ENCODE peak calls at places on chromosomes 11 and 22, in four cellular contexts. C is ovary, U is kidney, O is AG10803. K is an unnamed sample.
A peak's percentile ranks its signal among the peaks of the same experiment; 100 is the strongest.

GRCh38 chr22:18023509-18024275 is 669 bp downstream of the MICAL3 start:
- DNase-seq in C (peak; percentile 73), U (peak; percentile 91), O (peak; percentile 91), K (peak; percentile 63)

GRCh38 chr11:108947654-108948570 is 283.0 kb downstream of the DDX10 start:
- DNase-seq in C (no peak), U (no peak), O (no peak), K (no peak)

GRCh38 chr11:2927851-2928604 is 1.2 kb downstream of the PHLDA2 start:
- DNase-seq in C (no peak), U (peak; percentile 78), O (peak; percentile 23), K (no peak)

GRCh38 chr22:33565580-33565995 is 354.7 kb downstream of the LARGE1 start:
- DNase-seq in C (no peak), U (no peak), O (no peak), K (no peak)

GRCh38 chr22:46937939-46938338 is 175.5 kb downstream of the TBC1D22A start:
- DNase-seq in C (no peak), U (no peak), O (no peak), K (no peak)

GRCh38 chr22:46758867-46759290 is 3.6 kb upstream of the TBC1D22A start:
- DNase-seq in C (no peak), U (peak; percentile 55), O (peak; percentile 61), K (no peak)

GRCh38 chr11:26230021-26230420 is 101.9 kb upstream of the ANO3 start:
- DNase-seq in C (no peak), U (no peak), O (peak; percentile 22), K (no peak)

GRCh38 chr11:66958956-66959274 is 732 bp upstream of the PC start:
- DNase-seq in C (no peak), U (no peak), O (no peak), K (no peak)

GRCh38 chr22:21443735-21444421 is 23.3 kb upstream of the TMEM191C start:
- DNase-seq in C (no peak), U (peak; percentile 59), O (no peak), K (no peak)

GRCh38 chr11:14973621-14974020 is 1.5 kb upstream of the CALCA start:
- DNase-seq in C (no peak), U (peak; percentile 76), O (no peak), K (no peak)

GRCh38 chr11:95337972-95338429 is 107.0 kb upstream of the SESN3 start:
- DNase-seq in C (no peak), U (no peak), O (peak; percentile 20), K (no peak)

GRCh38 chr11:134580635-134581025 is 168.6 kb upstream of the B3GAT1 start:
- DNase-seq in C (no peak), U (no peak), O (no peak), K (no peak)

GRCh38 chr11:34439521-34440258 is 956 bp downstream of the CAT start:
- DNase-seq in C (no peak), U (no peak), O (no peak), K (no peak)

GRCh38 chr11:73493838-73494598 is 103.9 kb downstream of the FAM168A start:
- DNase-seq in C (no peak), U (no peak), O (peak; percentile 82), K (no peak)

GRCh38 chr11:128580612-128581011 is 6.7 kb downstream of the ETS1 start:
- DNase-seq in C (no peak), U (no peak), O (no peak), K (no peak)

GRCh38 chr11:69828276-69828970 is 9.2 kb upstream of the FGF3 start:
- DNase-seq in C (no peak), U (no peak), O (no peak), K (no peak)

GRCh38 chr11:11622772-11623531 is 1.1 kb upstream of the GALNT18 start:
- DNase-seq in C (no peak), U (no peak), O (no peak), K (peak; percentile 67)

GRCh38 chr11:11620251-11620965 is 1.4 kb downstream of the GALNT18 start:
- DNase-seq in C (peak; percentile 15), U (peak; percentile 91), O (no peak), K (no peak)

GRCh38 chr11:11620966-11621880 is 582 bp downstream of the GALNT18 start:
- DNase-seq in C (peak; percentile 22), U (peak; percentile 80), O (peak; percentile 5), K (no peak)

GRCh38 chr11:11624206-11624605 is 2.4 kb upstream of the GALNT18 start:
- DNase-seq in C (no peak), U (no peak), O (no peak), K (no peak)

GRCh38 chr11:11621881-11622706 is at the start of gene GALNT18:
- DNase-seq in C (peak; percentile 89), U (peak; percentile 98), O (peak; percentile 89), K (peak; percentile 82)
- TF ChIP-seq CTCF in C (peak; percentile 47), U (peak; percentile 48), O (peak; percentile 11), K (peak; percentile 18)

GRCh38 chr11:12184696-12185095 is 74.3 kb downstream of the MICAL2 start:
- DNase-seq in C (no peak), U (no peak), O (peak; percentile 47), K (no peak)

GRCh38 chr11:12185914-12186313 is 75.5 kb downstream of the MICAL2 start:
- DNase-seq in C (no peak), U (no peak), O (no peak), K (no peak)

GRCh38 chr11:12186683-12187082 is 76.3 kb downstream of the MICAL2 start:
- DNase-seq in C (no peak), U (no peak), O (no peak), K (no peak)

GRCh38 chr11:12183827-12184620 is 73.6 kb downstream of the MICAL2 start:
- DNase-seq in C (no peak), U (no peak), O (no peak), K (no peak)

DNA sequence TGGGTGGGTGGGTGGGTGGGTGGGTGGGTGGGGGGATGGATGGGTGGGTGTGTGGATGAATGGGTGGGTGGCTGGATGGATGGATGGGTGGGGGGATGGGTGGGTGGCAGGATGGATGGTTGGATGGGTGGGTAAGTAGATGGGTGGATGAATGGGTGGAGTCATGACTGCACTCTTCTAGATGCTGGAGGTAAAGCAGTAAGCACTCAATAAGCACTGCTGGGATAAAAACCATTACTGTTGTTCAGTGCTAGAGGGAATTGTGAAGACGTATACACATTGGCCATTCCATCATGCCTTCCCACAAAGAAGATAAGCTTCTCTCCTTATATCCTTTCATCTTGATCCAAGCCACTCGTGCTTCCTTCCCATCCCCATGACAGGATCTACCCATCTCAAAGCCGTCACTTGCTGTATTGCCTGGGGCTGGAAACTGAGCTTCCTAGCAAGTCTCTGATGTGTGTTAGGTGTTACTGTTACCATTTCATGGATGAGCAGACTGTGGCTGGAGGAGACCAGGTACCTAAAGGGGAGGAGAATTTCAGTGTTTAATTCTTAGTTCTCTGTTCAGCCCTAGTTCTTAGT is 74.8 kb downstream of the MICAL2 start:
- DNase-seq in C (no peak), U (no peak), O (no peak), K (no peak)
- H3K4me3 ChIP-seq in C (no peak overlapping the region), U (no peak overlapping the region), O (no peak overlapping the region), K (no peak overlapping the region)

GRCh38 chr22:31451709-31452571 is 37.7 kb downstream of the EIF4ENIF1 start:
- DNase-seq in C (no peak), U (no peak), O (peak; percentile 54), K (peak; percentile 81)
- TF ChIP-seq CTCF in C (no peak), U (peak; percentile 23), O (peak; percentile 68), K (peak; percentile 82)

GRCh38 chr11:63764201-63764711 is 4.3 kb downstream of the ZFTA start:
- DNase-seq in C (no peak), U (peak; percentile 75), O (no peak), K (no peak)
- H3K4me3 ChIP-seq in C (peak overlapping the region; percentile 52), U (no peak overlapping the region), O (no peak overlapping the region), K (no peak overlapping the region)

GRCh38 chr11:106077609-106078517 is at the start of gene AASDHPPT:
- DNase-seq in C (no peak), U (no peak), O (peak; percentile 34), K (no peak)
- TF ChIP-seq CTCF in C (no peak), U (no peak), O (no peak), K (peak; percentile 11)

GRCh38 chr11:103125462-103125861 is 16.2 kb downstream of the DYNC2H1 start:
- DNase-seq in C (no peak), U (no peak), O (no peak), K (peak; percentile 26)
- H3K4me3 ChIP-seq in C (no peak overlapping the region), U (no peak overlapping the region), O (no peak overlapping the region), K (no peak overlapping the region)